ENCODE peak calls at places on chromosomes 6 and 20, in ten cellular contexts. L, H, A, V, I, T, K, U, D and R are unnamed samples.

GRCh38 chr20:3646067-3646440 is 17.1 kb downstream of the GFRA4 start:
- DNase-seq in L (no peak), H (no peak), A (no peak), V (no peak), I (no peak), T (no peak), K (no peak), U (no peak), D (no peak), R (no peak)

GRCh38 chr20:50128520-50128905 is 15.6 kb upstream of the UBE2V1 start:
- DNase-seq in L (no peak), H (no peak), A (peak), V (no peak), I (no peak), T (no peak), K (no peak), U (no peak), D (no peak), R (no peak)

GRCh38 chr6:34095136-34095505 is 50.8 kb downstream of the GRM4 start:
- DNase-seq in L (no peak), H (no peak), A (no peak), V (no peak), I (no peak), T (no peak), K (no peak), U (no peak), D (no peak), R (no peak)

GRCh38 chr20:13510837-13511488 is 127.8 kb downstream of the TASP1 start:
- DNase-seq in L (no peak), H (peak), A (no peak), V (no peak), I (no peak), T (no peak), K (no peak), U (no peak), D (peak), R (no peak)

GRCh38 chr6:624979-625378 is 31.9 kb downstream of the HUS1B start:
- DNase-seq in L (peak), H (no peak), A (no peak), V (no peak), I (peak), T (no peak), K (peak), U (peak), D (peak), R (no peak)

GRCh38 chr6:39203804-39204495 is 25.3 kb downstream of the KCNK5 start:
- DNase-seq in L (no peak), H (no peak), A (no peak), V (no peak), I (peak), T (no peak), K (no peak), U (no peak), D (no peak), R (peak)

GRCh38 chr6:23308166-23308565 is 738.8 kb downstream of the HDGFL1 start:
- DNase-seq in L (no peak), H (no peak), A (no peak), V (no peak), I (no peak), T (no peak), K (no peak), U (no peak), D (no peak), R (no peak)

GRCh38 chr6:36666726-36667591 is 11.6 kb upstream of the CDKN1A start:
- DNase-seq in L (peak), H (peak), A (peak), V (no peak), I (peak), T (peak), K (peak), U (no peak), D (peak), R (peak)

GRCh38 chr20:24492031-24492607 is 22.7 kb downstream of the SYNDIG1 start:
- DNase-seq in L (no peak), H (no peak), A (no peak), V (no peak), I (peak), T (peak), K (peak), U (no peak), D (no peak), R (no peak)

GRCh38 chr6:23956988-23957387 is 169.0 kb upstream of the NRSN1 start:
- DNase-seq in L (no peak), H (no peak), A (no peak), V (no peak), I (no peak), T (no peak), K (no peak), U (no peak), D (no peak), R (no peak)

GRCh38 chr6:152301021-152301805 is 335.9 kb downstream of the SYNE1 start:
- DNase-seq in L (no peak), H (no peak), A (no peak), V (no peak), I (no peak), T (no peak), K (no peak), U (no peak), D (peak), R (no peak)

GRCh38 chr6:1015819-1016218 is 296.1 kb upstream of the FOXQ1 start:
- DNase-seq in L (peak), H (no peak), A (no peak), V (no peak), I (no peak), T (no peak), K (peak), U (peak), D (no peak), R (no peak)

GRCh38 chr6:83096791-83097190 is 29.3 kb downstream of the DOP1A start:
- DNase-seq in L (no peak), H (no peak), A (no peak), V (no peak), I (no peak), T (no peak), K (no peak), U (no peak), D (peak), R (no peak)

GRCh38 chr6:130010387-130010786 is 8.0 kb upstream of the L3MBTL3 start:
- DNase-seq in L (no peak), H (no peak), A (no peak), V (no peak), I (no peak), T (no peak), K (no peak), U (no peak), D (no peak), R (no peak)

GRCh38 chr6:49548613-49549304 is 1.7 kb upstream of the C6orf141 start:
- DNase-seq in L (no peak), H (no peak), A (no peak), V (no peak), I (peak), T (no peak), K (peak), U (no peak), D (no peak), R (no peak)

GRCh38 chr6:145112711-145113148 is 622.6 kb downstream of the EPM2A start:
- DNase-seq in L (no peak), H (no peak), A (no peak), V (no peak), I (no peak), T (no peak), K (no peak), U (no peak), D (no peak), R (no peak)

GRCh38 chr6:131890091-131890490 is 61.1 kb downstream of the CCN2 start:
- DNase-seq in L (no peak), H (no peak), A (no peak), V (no peak), I (no peak), T (no peak), K (no peak), U (no peak), D (no peak), R (no peak)

GRCh38 chr6:147226163-147226724 is 22.0 kb downstream of the STXBP5 start:
- DNase-seq in L (no peak), H (no peak), A (no peak), V (no peak), I (no peak), T (no peak), K (no peak), U (no peak), D (no peak), R (no peak)

GRCh38 chr6:14754636-14755513 is 491.0 kb upstream of the JARID2 start:
- DNase-seq in L (no peak), H (no peak), A (no peak), V (no peak), I (no peak), T (no peak), K (no peak), U (no peak), D (no peak), R (no peak)

GRCh38 chr6:153214439-153214838 is 83.4 kb upstream of the RGS17 start:
- DNase-seq in L (no peak), H (no peak), A (no peak), V (no peak), I (no peak), T (no peak), K (no peak), U (peak), D (peak), R (no peak)

GRCh38 chr6:82237013-82237412 is 10.5 kb downstream of the IBTK start:
- DNase-seq in L (no peak), H (no peak), A (no peak), V (no peak), I (no peak), T (no peak), K (no peak), U (no peak), D (peak), R (no peak)

GRCh38 chr6:47780510-47781356 is 1.1 kb upstream of the OPN5 start:
- DNase-seq in L (peak), H (no peak), A (no peak), V (peak), I (peak), T (no peak), K (peak), U (peak), D (peak), R (no peak)

GRCh38 chr6:39404312-39404711 is 81.8 kb upstream of the KCNK16 start:
- DNase-seq in L (no peak), H (no peak), A (no peak), V (no peak), I (no peak), T (no peak), K (no peak), U (no peak), D (no peak), R (no peak)

GRCh38 chr6:26159417-26160273 is 72.4 kb downstream of the HFE start:
- DNase-seq in L (no peak), H (no peak), A (no peak), V (no peak), I (peak), T (no peak), K (no peak), U (no peak), D (peak), R (no peak)

GRCh38 chr6:157025459-157025858 is 248.3 kb downstream of the ARID1B start:
- DNase-seq in L (no peak), H (no peak), A (no peak), V (no peak), I (no peak), T (no peak), K (no peak), U (no peak), D (no peak), R (no peak)

GRCh38 chr6:1527098-1527497 is 82.6 kb upstream of the FOXC1 start:
- DNase-seq in L (peak), H (no peak), A (peak), V (peak), I (peak), T (peak), K (peak), U (no peak), D (peak), R (no peak)

GRCh38 chr20:5687884-5688283 is 62.3 kb upstream of the SHLD1 start:
- DNase-seq in L (no peak), H (no peak), A (no peak), V (no peak), I (no peak), T (no peak), K (no peak), U (no peak), D (no peak), R (no peak)

GRCh38 chr6:14865609-14866100 is 380.2 kb upstream of the JARID2 start:
- DNase-seq in L (no peak), H (no peak), A (no peak), V (no peak), I (no peak), T (no peak), K (no peak), U (no peak), D (peak), R (no peak)

GRCh38 chr6:128483472-128484135 is 36.8 kb downstream of the PTPRK start:
- DNase-seq in L (no peak), H (no peak), A (no peak), V (no peak), I (no peak), T (no peak), K (no peak), U (no peak), D (no peak), R (no peak)

GRCh38 chr20:43188861-43189613 is 669 bp downstream of the PTPRT start:
- DNase-seq in L (peak), H (no peak), A (no peak), V (no peak), I (peak), T (no peak), K (peak), U (no peak), D (no peak), R (no peak)

GRCh38 chr6:219019-219570 is 73.2 kb upstream of the DUSP22 start:
- DNase-seq in L (no peak), H (no peak), A (no peak), V (no peak), I (no peak), T (no peak), K (peak), U (no peak), D (no peak), R (no peak)

GRCh38 chr6:43833223-43833995 is 63.4 kb downstream of the VEGFA start:
- DNase-seq in L (no peak), H (no peak), A (no peak), V (no peak), I (no peak), T (no peak), K (no peak), U (no peak), D (no peak), R (no peak)

GRCh38 chr6:139891471-139891870 is 517.0 kb upstream of the CITED2 start:
- DNase-seq in L (no peak), H (no peak), A (no peak), V (no peak), I (no peak), T (no peak), K (no peak), U (peak), D (no peak), R (no peak)

GRCh38 chr20:4341804-4342560 is 326.6 kb upstream of the RNF24 start:
- DNase-seq in L (no peak), H (no peak), A (no peak), V (no peak), I (no peak), T (no peak), K (peak), U (peak), D (peak), R (no peak)

GRCh38 chr6:167782698-167783517 is 43.8 kb upstream of the AFDN start:
- DNase-seq in L (no peak), H (no peak), A (no peak), V (peak), I (no peak), T (peak), K (no peak), U (no peak), D (no peak), R (no peak)

GRCh38 chr6:71524201-71524600 is 235.6 kb downstream of the OGFRL1 start:
- DNase-seq in L (no peak), H (no peak), A (no peak), V (no peak), I (no peak), T (no peak), K (no peak), U (no peak), D (no peak), R (no peak)

DNA sequence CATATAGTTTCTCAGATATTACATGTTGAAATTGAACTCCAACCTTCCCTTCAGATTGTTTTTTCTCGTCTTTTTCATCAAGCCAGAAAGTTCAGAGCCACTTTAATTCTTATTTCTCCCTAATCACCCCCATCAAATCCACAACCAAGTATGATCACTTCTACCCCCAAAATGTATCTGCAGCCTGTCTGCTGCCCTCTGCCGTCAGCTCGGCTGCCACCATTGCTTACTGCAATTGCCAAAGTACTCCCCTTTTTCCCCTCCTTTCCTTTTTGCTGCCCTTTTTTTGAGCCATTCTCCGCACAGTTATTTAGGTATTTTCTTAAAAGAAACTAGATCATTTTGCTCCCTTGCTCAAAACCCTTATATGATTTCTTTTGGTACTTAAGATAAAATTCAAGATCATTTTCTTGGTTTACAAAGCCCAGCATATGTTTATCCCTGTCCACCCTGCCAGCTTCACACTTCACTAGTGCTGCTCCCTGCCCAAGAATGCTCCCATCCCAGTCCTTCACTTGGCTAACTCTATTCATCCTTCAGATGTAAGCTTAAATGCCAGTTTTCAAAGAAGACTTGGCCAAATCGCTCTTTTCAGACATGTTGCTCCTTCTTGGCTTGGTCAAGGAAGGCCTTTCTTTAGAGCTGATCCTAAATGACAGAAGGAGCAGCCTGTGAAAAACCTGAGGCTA is 63.6 kb downstream of the SH3BGRL2 start:
- DNase-seq in L (no peak), H (no peak), A (no peak), V (no peak), I (peak), T (no peak), K (peak), U (no peak), D (peak), R (no peak)
- TF ChIP-seq CTCF in L (peak), H (no peak), A (peak), V (no peak), I (peak), T (no peak), K (peak), U (peak), D (peak), R (no peak)

GRCh38 chr20:58213112-58213511 is 15.3 kb downstream of the ANKRD60 start:
- DNase-seq in L (no peak), H (no peak), A (peak), V (no peak), I (no peak), T (peak), K (peak), U (no peak), D (no peak), R (peak)
- TF ChIP-seq CTCF in L (no peak), H (no peak), A (peak), V (no peak), I (no peak), T (no peak), K (peak), U (peak), D (no peak), R (peak)

GRCh38 chr6:108549741-108550140 is 11.0 kb upstream of the FOXO3 start:
- DNase-seq in L (no peak), H (no peak), A (no peak), V (no peak), I (no peak), T (no peak), K (no peak), U (no peak), D (no peak), R (no peak)
- TF ChIP-seq CTCF in L (no peak), H (no peak), A (no peak), V (no peak), I (no peak), T (no peak), K (no peak), U (no peak), D (no peak), R (no peak)

GRCh38 chr20:60976913-60977312 is 275.1 kb upstream of the CDH4 start:
- DNase-seq in L (no peak), H (no peak), A (no peak), V (no peak), I (peak), T (no peak), K (peak), U (no peak), D (no peak), R (peak)
- TF ChIP-seq CTCF in L (no peak), H (no peak), A (no peak), V (no peak), I (no peak), T (no peak), K (peak), U (no peak), D (no peak), R (peak)